ENCODE peak calls at places on chromosomes 1 and 21, in nine cellular contexts. Z is psoas muscle; S is fibroblast of mammary gland; Q is fibroblast of the conjunctiva; A is osteoblast; D is left ventricle myocardium inferior; K is WTC11; B is stimulated activated CD8-positive, alpha-beta memory T cell treated with anti-CD3 and anti-CD28 coated beads, Interleukin-7, amount 100 ng/mL, for 1 hour; H is GM13977. M is an unnamed sample.

GRCh38 chr1:15758537-15758936 is at the start of gene FBLIM1:
- DNase-seq in Q (no peak), K (peak), B (no peak), S (no peak), A (peak), Z (no peak), D (no peak), H (peak), M (no peak)

GRCh38 chr21:37045556-37045955 is 27.3 kb downstream of the PIGP start:
- DNase-seq in B (no peak), K (no peak), H (no peak), Z (no peak), S (no peak), Q (no peak), A (no peak), D (no peak), M (no peak)

GRCh38 chr1:155499263-155499662 is 63.3 kb downstream of the ASH1L start:
- DNase-seq in Q (no peak), H (no peak), Z (no peak), B (no peak), D (no peak), K (no peak), A (peak), S (peak), M (no peak)

GRCh38 chr1:29783501-29784275 is 547.4 kb downstream of the PTPRU start:
- DNase-seq in A (no peak), Q (no peak), S (no peak), H (no peak), B (no peak), K (no peak), D (no peak), Z (no peak), M (no peak)

GRCh38 chr21:43716376-43717165 is 2.4 kb upstream of the PDXK start:
- DNase-seq in A (peak), Q (no peak), B (no peak), H (peak), Z (no peak), S (peak), D (no peak), K (no peak), M (no peak)

GRCh38 chr1:230861970-230862595 is 6.2 kb downstream of the C1orf198 start:
- DNase-seq in H (no peak), Z (peak), S (peak), A (no peak), D (peak), Q (peak), K (no peak), B (no peak), M (no peak)

GRCh38 chr1:118809586-118809985 is 178.6 kb downstream of the TBX15 start:
- DNase-seq in A (no peak), Z (no peak), Q (no peak), K (no peak), S (no peak), B (no peak), D (no peak), H (no peak), M (no peak)

GRCh38 chr1:233586301-233586700 is 27.6 kb upstream of the KCNK1 start:
- DNase-seq in H (no peak), S (no peak), Z (no peak), Q (no peak), D (no peak), B (no peak), A (no peak), K (no peak), M (no peak)

GRCh38 chr1:12406218-12407021 is 176.6 kb downstream of the VPS13D start:
- DNase-seq in Q (peak), A (no peak), K (no peak), H (no peak), B (no peak), S (peak), D (no peak), Z (no peak), M (no peak)

GRCh38 chr1:171644805-171645483 is 7.5 kb downstream of the MYOC start:
- DNase-seq in A (peak), H (peak), B (peak), S (peak), K (peak), Z (peak), D (peak), Q (peak), M (peak)